ENCODE peak calls at places on chromosomes 4 and X, in five cellular contexts. G is naive thymus-derived CD8-positive, alpha-beta T cell; Q is cardiac muscle cell; X is left ventricle myocardium inferior; D is activated naive CD4-positive, alpha-beta T cell treated with anti-CD3 and anti-CD28 coated beads, Interleukin-2, amount 10 ng/mL, durations not matched to agents 7 days and 5 days. A is an unnamed sample.

GRCh38 chr4:86521373-86521969 is 72.6 kb upstream of the PTPN13 start:
- DNase-seq in G (no peak), Q (no peak), X (no peak), D (no peak), A (no peak)

GRCh38 chrX:99394450-99394849 is 1015.6 kb downstream of the PCDH19 start:
- DNase-seq in G (no peak), Q (peak; percentile 5), X (no peak), D (no peak), A (no peak)

GRCh38 chr4:39613093-39613656 is 25.5 kb downstream of the SMIM14 start:
- DNase-seq in G (no peak), Q (peak; percentile 30), X (no peak), D (no peak), A (no peak)

GRCh38 chr4:33369366-33369899 is 2649.3 kb downstream of the PCDH7 start:
- DNase-seq in G (no peak), Q (no peak), X (no peak), D (no peak), A (no peak)

GRCh38 chr4:10655968-10656367 is 28.6 kb downstream of the CLNK start:
- DNase-seq in G (no peak), Q (no peak), X (no peak), D (no peak), A (no peak)

GRCh38 chr4:100070868-100071267 is 119.4 kb downstream of the DDIT4L start:
- DNase-seq in G (no peak), Q (no peak), X (no peak), D (no peak), A (no peak)

GRCh38 chr4:84855774-84856173 is 110.7 kb downstream of the WDFY3 start:
- DNase-seq in G (no peak), Q (peak; percentile 15), X (no peak), D (no peak), A (no peak)

GRCh38 chrX:118702741-118703140 is 24.7 kb upstream of the IL13RA1 start:
- DNase-seq in G (no peak), Q (no peak), X (no peak), D (no peak), A (no peak)

GRCh38 chrX:133783273-133783672 is 202.1 kb downstream of the GPC3 start:
- DNase-seq in G (no peak), Q (no peak), X (no peak), D (no peak), A (no peak)

GRCh38 chr4:15963001-15963451 is at the start of gene FGFBP2:
- DNase-seq in G (peak; percentile 55), Q (peak; percentile 61), X (peak; percentile 39), D (peak; percentile 74), A (peak; percentile 67)

GRCh38 chr4:790466-790820 is 35.5 kb downstream of the CPLX1 start:
- DNase-seq in G (no peak), Q (no peak), X (no peak), D (no peak), A (no peak)

GRCh38 chr4:126778348-126778747 is 854.4 kb upstream of the INTU start:
- DNase-seq in G (no peak), Q (no peak), X (no peak), D (no peak), A (no peak)

GRCh38 chr4:98803287-98803677 is 125.7 kb downstream of the EIF4E start:
- DNase-seq in G (no peak), Q (no peak), X (no peak), D (no peak), A (no peak)

GRCh38 chr4:26032572-26033320 is 118.7 kb downstream of the SMIM20 start:
- DNase-seq in G (no peak), Q (no peak), X (no peak), D (no peak), A (no peak)

GRCh38 chr4:22473268-22473667 is 42.6 kb downstream of the ADGRA3 start:
- DNase-seq in G (no peak), Q (no peak), X (no peak), D (no peak), A (no peak)

GRCh38 chr4:56799291-56799823 is 22.1 kb downstream of the SPINK2 start:
- DNase-seq in G (no peak), Q (no peak), X (no peak), D (no peak), A (no peak)

GRCh38 chr4:97582890-97583289 is 560.4 kb downstream of the STPG2 start:
- DNase-seq in G (no peak), Q (no peak), X (no peak), D (no peak), A (no peak)

GRCh38 chr4:185254434-185254833 is 45.0 kb downstream of the SNX25 start:
- DNase-seq in G (no peak), Q (no peak), X (no peak), D (no peak), A (no peak)

GRCh38 chr4:8087921-8088495 is 70.6 kb downstream of the ABLIM2 start:
- DNase-seq in G (no peak), Q (peak; percentile 37), X (no peak), D (no peak), A (no peak)

GRCh38 chrX:119503484-119503861 is 35.2 kb downstream of the SLC25A5 start:
- DNase-seq in G (no peak), Q (no peak), X (no peak), D (no peak), A (no peak)

GRCh38 chrX:119880552-119881437 is 9.2 kb downstream of the NDUFA1 start:
- DNase-seq in G (no peak), Q (peak; percentile 17), X (no peak), D (peak; percentile 45), A (peak; percentile 62)

GRCh38 chr4:124133753-124134152 is 578.8 kb downstream of the ANKRD50 start:
- DNase-seq in G (no peak), Q (no peak), X (no peak), D (no peak), A (no peak)